ENCODE peak calls at places on chromosome 10, in seven cellular contexts. P, I, X, W, B, J and F are unnamed samples. For H3K36me3, the result is how much of the 10 kb centered on the place peaks cover.

GRCh38 chr10:98536551-98536950 is 89.8 kb upstream of the HPS1 start:
- DNase-seq in I (no peak), B (no peak), P (no peak), J (no peak), X (no peak), W (peak), F (peak)

GRCh38 chr10:93198401-93199175 is 124.9 kb downstream of the CYP26A1 start:
- DNase-seq in W (no peak), J (no peak), X (no peak), B (no peak), P (no peak), I (no peak), F (peak)

GRCh38 chr10:97904026-97904410 is 54.4 kb downstream of the GOLGA7B start:
- DNase-seq in J (no peak), P (no peak), B (no peak), W (no peak), X (no peak), I (no peak), F (no peak)

GRCh38 chr10:102150970-102151773 is 1.0 kb upstream of the NOLC1 start:
- DNase-seq in I (no peak), W (no peak), J (no peak), P (no peak), X (no peak), B (no peak), F (peak)

GRCh38 chr10:81218307-81218706 is 656.7 kb upstream of the NRG3 start:
- DNase-seq in I (no peak), P (no peak), B (no peak), W (no peak), J (no peak), X (no peak), F (no peak)

GRCh38 chr10:84944187-84944586 is 615.8 kb downstream of the CCSER2 start:
- DNase-seq in I (no peak), W (no peak), B (no peak), X (no peak), P (no peak), J (peak), F (no peak)

GRCh38 chr10:102519246-102519805 is 15.6 kb downstream of the SUFU start:
- DNase-seq in X (no peak), P (no peak), W (no peak), B (no peak), J (no peak), I (no peak), F (no peak)

GRCh38 chr10:105149371-105149871 is 508.3 kb downstream of the SORCS3 start:
- DNase-seq in P (no peak), I (no peak), X (no peak), J (no peak), W (no peak), B (no peak), F (no peak)

GRCh38 chr10:7333995-7334964 is 76.6 kb downstream of the SFMBT2 start:
- DNase-seq in P (no peak), I (no peak), X (no peak), W (no peak), J (no peak), B (peak), F (no peak)

GRCh38 chr10:125209591-125210373 is 49.4 kb upstream of the CTBP2 start:
- DNase-seq in I (no peak), W (no peak), P (no peak), X (no peak), J (no peak), B (no peak), F (peak)

GRCh38 chr10:30039988-30040387 is 19.4 kb downstream of the JCAD start:
- DNase-seq in X (no peak), I (no peak), B (no peak), J (no peak), W (no peak), P (no peak), F (no peak)

GRCh38 chr10:122341141-122341810 is 33.2 kb upstream of the PLEKHA1 start:
- DNase-seq in B (peak), X (no peak), P (peak), W (no peak), J (no peak), I (peak), F (no peak)

GRCh38 chr10:3568983-3569382 is 216.0 kb downstream of the KLF6 start:
- DNase-seq in W (no peak), P (no peak), X (no peak), I (no peak), B (no peak), J (no peak), F (no peak)

GRCh38 chr10:124065382-124066155 is 27.8 kb downstream of the CHST15 start:
- DNase-seq in J (no peak), W (no peak), B (no peak), X (no peak), P (no peak), I (no peak), F (no peak)

GRCh38 chr10:88089498-88089897 is 226.1 kb downstream of the PTEN start:
- DNase-seq in P (no peak), B (no peak), W (no peak), J (no peak), X (no peak), I (no peak), F (peak)

GRCh38 chr10:110613341-110613995 is 30.7 kb upstream of the RBM20 start:
- DNase-seq in I (no peak), X (no peak), P (no peak), W (no peak), B (no peak), J (peak), F (no peak)

GRCh38 chr10:21675157-21675796 is 141.2 kb downstream of the MLLT10 start:
- DNase-seq in I (no peak), P (no peak), J (peak), B (no peak), X (no peak), W (peak), F (peak)

GRCh38 chr10:24483701-24484100 is 240.0 kb downstream of the ARHGAP21 start:
- DNase-seq in J (no peak), X (peak), P (no peak), B (no peak), I (no peak), W (peak), F (peak)

GRCh38 chr10:103517234-103518085 is 24.0 kb downstream of the NEURL1 start:
- DNase-seq in W (no peak), I (no peak), P (no peak), J (no peak), X (no peak), B (no peak), F (no peak)

GRCh38 chr10:119675483-119676170 is 24.4 kb downstream of the BAG3 start:
- DNase-seq in W (no peak), I (no peak), J (no peak), P (no peak), X (peak), B (no peak), F (no peak)

GRCh38 chr10:31759124-31759798 is 169.4 kb downstream of the ARHGAP12 start:
- DNase-seq in J (no peak), I (no peak), B (peak), X (peak), W (peak), P (no peak), F (no peak)

GRCh38 chr10:81814842-81815241 is 60.2 kb upstream of the NRG3 start:
- DNase-seq in I (no peak), J (no peak), X (no peak), P (no peak), W (no peak), B (no peak), F (no peak)

GRCh38 chr10:20962165-20962564 is 65.1 kb upstream of the NEBL start:
- DNase-seq in P (no peak), B (no peak), W (no peak), I (no peak), X (no peak), J (no peak), F (no peak)

GRCh38 chr10:3786295-3786981 is 1.4 kb upstream of the KLF6 start:
- DNase-seq in B (peak), W (peak), J (peak), I (no peak), X (no peak), P (no peak), F (no peak)

DNA sequence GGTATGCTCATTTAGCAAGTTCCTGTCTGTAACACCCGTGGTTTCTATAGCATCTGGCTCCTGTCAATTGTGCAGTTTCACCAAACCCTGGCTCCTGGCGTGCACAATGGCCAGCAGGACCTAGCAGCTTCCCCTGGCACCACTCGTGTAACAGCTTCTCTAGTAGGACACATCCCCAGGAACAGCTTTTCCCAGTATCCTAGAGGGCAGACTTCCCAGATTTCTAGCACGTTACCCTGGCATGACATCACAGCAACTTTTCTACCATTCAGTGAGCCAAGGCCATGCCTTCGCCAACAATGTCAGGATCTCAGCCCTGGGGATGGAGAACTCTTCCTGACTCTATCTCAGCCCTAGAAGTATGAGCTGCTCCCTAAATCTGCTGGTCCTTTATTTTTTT is 6.5 kb downstream of the YME1L1 start:
- DNase-seq in B (peak), J (no peak), X (no peak), P (no peak), I (no peak), W (no peak), F (no peak)
- H3K36me3 ChIP-seq in B (half or more), J (half or more), X (under half), P (under half), I (half or more), W (under half), F (half or more)

DNA sequence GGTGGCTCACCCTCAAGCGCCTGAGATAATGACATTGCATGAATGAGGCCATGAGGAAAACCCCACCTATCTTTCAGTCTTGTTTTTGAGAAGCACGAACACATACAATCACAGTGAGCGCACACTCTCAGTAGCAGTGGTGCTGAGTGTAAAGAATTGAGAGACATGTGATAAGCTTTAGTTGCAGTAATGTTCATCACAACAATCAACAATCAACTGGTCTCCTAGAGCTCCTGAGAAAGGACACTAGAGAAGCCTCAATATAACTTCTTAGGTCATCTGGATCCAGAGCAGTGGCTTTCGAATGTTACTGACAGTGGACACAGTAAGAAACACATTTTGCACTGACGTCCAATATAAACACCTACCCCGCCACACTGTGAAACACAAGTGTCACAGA is 12.8 kb downstream of the ERLIN1 start:
- DNase-seq in B (no peak), X (no peak), I (no peak), P (no peak), W (no peak), J (no peak), F (no peak)
- H3K36me3 ChIP-seq in B (half or more), X (under half), I (half or more), P (under half), W (under half), J (half or more), F (half or more)

GRCh38 chr10:86509145-86509544 is 12.4 kb downstream of the WAPL start:
- DNase-seq in W (no peak), I (no peak), B (no peak), X (no peak), J (no peak), P (no peak), F (no peak)
- H3K36me3 ChIP-seq in W (under half), I (under half), B (under half), X (under half), J (half or more), P (under half), F (half or more)

DNA sequence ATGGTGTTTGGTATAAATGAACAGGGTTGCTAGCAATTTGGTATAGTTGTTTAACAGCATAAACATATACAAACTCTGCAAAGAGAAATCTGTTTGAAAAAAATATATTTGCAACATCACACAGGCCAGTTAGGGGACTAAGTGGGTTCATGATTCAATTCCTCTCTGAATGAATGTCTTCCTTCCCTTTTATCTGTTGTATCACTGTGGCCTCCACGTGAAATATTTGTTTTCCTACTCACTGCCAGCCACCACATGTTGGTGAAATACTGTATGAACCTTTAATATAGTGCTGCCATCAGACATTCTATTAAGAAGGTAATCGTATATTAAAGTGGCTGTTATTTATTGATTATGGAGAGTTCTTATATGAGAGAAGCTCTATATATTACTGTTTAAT is 157.0 kb downstream of the ARID5B start:
- DNase-seq in B (no peak), W (no peak), X (no peak), I (no peak), P (no peak), J (no peak), F (no peak)
- H3K36me3 ChIP-seq in B (half or more), W (under half), X (under half), I (under half), P (under half), J (half or more), F (half or more)

DNA sequence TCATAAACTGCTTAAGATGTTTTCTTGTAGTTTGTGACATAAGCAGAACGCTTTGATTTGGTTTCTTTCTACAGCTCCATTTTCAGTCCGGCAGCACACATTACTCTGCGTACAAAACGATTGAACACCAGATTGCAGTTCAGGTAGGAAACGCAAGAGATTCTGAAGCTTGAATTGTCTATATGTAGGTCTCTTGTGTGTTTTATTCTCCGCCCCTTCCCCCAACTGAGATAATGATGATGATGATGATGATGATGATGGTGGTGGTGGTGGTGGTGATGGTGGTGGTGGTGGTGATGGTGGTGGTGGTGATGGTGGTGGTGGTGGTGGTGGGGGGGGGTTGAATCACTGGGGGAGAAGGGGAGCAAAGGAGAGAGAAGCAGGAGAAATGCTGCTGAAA is 14.4 kb downstream of the TCF7L2 start:
- DNase-seq in P (no peak), B (no peak), X (no peak), I (no peak), J (no peak), W (no peak), F (no peak)
- H3K36me3 ChIP-seq in P (under half), B (under half), X (under half), I (under half), J (under half), W (under half), F (under half)

DNA sequence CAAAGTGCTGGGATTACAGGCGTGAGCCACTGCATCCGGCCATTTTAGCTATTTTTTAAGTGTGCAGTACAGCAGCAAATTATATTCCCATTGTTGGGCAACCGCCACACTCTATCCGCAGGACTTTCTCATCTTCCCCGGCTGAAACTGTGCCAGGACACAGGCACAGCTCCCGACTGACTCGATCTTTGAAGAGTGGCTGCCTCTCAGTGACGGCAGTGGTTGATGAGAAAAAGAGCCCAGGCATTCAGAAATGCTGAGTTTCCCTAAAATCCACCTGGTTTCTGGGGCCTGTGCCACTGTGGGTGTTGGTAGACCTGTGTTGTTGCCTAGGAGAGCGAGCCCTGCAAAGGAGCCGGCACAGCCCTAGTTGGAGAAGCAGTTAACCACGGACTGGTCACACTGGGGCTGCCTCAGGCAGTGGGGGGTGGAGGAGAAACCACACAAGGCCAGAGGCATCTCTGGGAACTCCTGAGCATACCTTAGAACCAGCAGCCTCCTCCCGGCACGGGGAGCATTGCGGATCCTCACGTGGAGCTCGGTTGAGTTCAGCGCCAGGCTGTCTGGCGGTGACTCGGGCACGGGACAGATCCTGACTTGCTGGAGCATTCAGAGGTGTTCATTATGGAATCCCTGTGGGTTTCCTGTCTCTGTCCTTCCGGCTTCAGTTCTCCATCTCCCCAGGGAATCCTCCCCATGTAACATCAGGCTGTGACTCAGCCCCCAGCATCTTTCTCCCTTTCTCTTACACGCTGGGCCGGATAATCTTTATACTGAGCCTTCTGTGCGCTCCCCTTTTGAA is 16.2 kb downstream of the PFKFB3 start:
- DNase-seq in P (no peak), W (no peak), B (no peak), J (no peak), I (no peak), X (peak), F (no peak)
- H3K36me3 ChIP-seq in P (under half), W (under half), B (half or more), J (half or more), I (half or more), X (under half), F (half or more)

GRCh38 chr10:133415752-133416151 is 8.7 kb downstream of the SPRN start:
- DNase-seq in J (no peak), P (no peak), W (no peak), B (no peak), X (no peak), I (no peak), F (no peak)
- H3K36me3 ChIP-seq in J (half or more), P (under half), W (under half), B (half or more), X (under half), I (half or more), F (half or more)